ENCODE peak calls at places on chromosomes 12 and 14, in ten cellular contexts. J is sigmoid colon, O is spleen, P is heart left ventricle, Z is uterus, Q is breast epithelium, W is body of pancreas, K is ovary, U is Peyer's patch, B is stomach. C is an unnamed sample.

GRCh38 chr12:12403264-12404248 is 46.7 kb downstream of the BORCS5 start:
- DNase-seq in Z (peak; percentile 44), P (no peak), O (no peak), W (no peak), U (peak; percentile 75), J (no peak), K (no peak), B (no peak), Q (no peak), C (no peak)

GRCh38 chr14:58792421-58792820 is 154.7 kb downstream of the DACT1 start:
- DNase-seq in O (no peak), Q (no peak), P (no peak), W (no peak), Z (no peak), K (no peak), J (no peak), B (no peak), U (no peak), C (no peak)

GRCh38 chr14:89723930-89724915 is 230.3 kb downstream of the EFCAB11 start:
- DNase-seq in B (no peak), J (no peak), K (no peak), Q (no peak), U (no peak), Z (no peak), O (no peak), W (no peak), P (no peak), C (no peak)

GRCh38 chr14:60183724-60184596 is 18.8 kb upstream of the DHRS7 start:
- DNase-seq in O (no peak), K (no peak), Q (no peak), B (no peak), W (no peak), Z (peak; percentile 38), P (no peak), U (no peak), J (no peak), C (no peak)

GRCh38 chr12:5690240-5690639 is 254.8 kb downstream of the ANO2 start:
- DNase-seq in Z (no peak), B (no peak), W (no peak), P (no peak), O (no peak), K (no peak), U (no peak), J (no peak), Q (no peak), C (no peak)

GRCh38 chr14:53842938-53843337 is 113.7 kb downstream of the BMP4 start:
- DNase-seq in J (no peak), P (no peak), Q (no peak), U (no peak), Z (no peak), B (no peak), W (peak; percentile 6), K (no peak), O (no peak), C (no peak)

GRCh38 chr12:88624911-88625310 is 44.6 kb upstream of the KITLG start:
- DNase-seq in Q (no peak), U (no peak), B (no peak), W (no peak), J (no peak), P (no peak), Z (no peak), K (no peak), O (no peak), C (no peak)

GRCh38 chr14:59249029-59249428 is 60.6 kb downstream of the DAAM1 start:
- DNase-seq in U (no peak), P (no peak), O (no peak), B (no peak), J (no peak), W (no peak), K (no peak), Q (no peak), Z (no peak), C (no peak)

GRCh38 chr14:75711134-75711795 is 50.2 kb downstream of the TTLL5 start:
- DNase-seq in J (no peak), K (no peak), Z (peak; percentile 39), U (no peak), P (peak; percentile 28), B (peak; percentile 40), Q (no peak), W (peak; percentile 45), O (no peak), C (peak; percentile 48)

GRCh38 chr12:92295523-92295922 is 149.9 kb upstream of the BTG1 start:
- DNase-seq in U (no peak), Z (no peak), B (no peak), J (no peak), Q (no peak), K (no peak), P (no peak), W (no peak), O (no peak), C (no peak)

GRCh38 chr14:68630611-68631013 is 162.3 kb downstream of the ZFP36L1 start:
- DNase-seq in Q (peak; percentile 18), W (peak; percentile 44), K (no peak), P (no peak), U (no peak), J (no peak), O (no peak), Z (no peak), B (no peak), C (no peak)

GRCh38 chr12:15629108-15629507 is 160.1 kb downstream of the EPS8 start:
- DNase-seq in W (peak; percentile 32), K (peak; percentile 57), Z (peak; percentile 84), B (peak; percentile 28), P (peak; percentile 72), Q (peak; percentile 39), J (peak; percentile 87), U (peak; percentile 79), O (no peak), C (peak; percentile 7)

DNA sequence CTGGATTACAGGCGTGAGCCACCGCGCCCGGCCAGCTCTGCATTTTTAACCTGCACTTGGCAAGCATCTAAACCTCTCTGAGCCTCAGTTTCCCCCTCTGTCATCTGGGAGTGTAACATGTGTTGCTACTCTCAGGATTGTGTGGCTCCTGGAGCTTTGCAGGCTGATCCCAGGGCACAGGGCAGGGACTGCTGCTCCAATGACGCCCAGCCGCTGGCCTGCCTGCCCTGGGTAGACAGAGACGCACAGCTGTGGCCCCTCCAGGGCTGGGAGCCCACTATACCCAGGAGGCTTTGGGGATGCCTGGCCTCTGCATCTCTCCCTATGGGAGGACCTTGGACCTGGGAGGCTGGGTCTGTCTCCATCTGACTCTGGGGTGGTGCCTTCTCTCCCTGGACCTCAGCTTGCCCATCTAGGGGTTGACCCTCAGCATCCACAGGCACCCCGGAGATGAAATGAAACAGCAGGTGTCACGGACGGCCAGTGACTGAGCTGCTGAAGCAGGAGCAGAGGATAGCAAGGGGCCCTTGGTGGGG is 13.7 kb downstream of the ARL6IP4 start:
- DNase-seq in B (no peak), Q (no peak), P (no peak), J (no peak), O (no peak), W (no peak), Z (no peak), U (no peak), K (no peak), C (no peak)
- H3K36me3 ChIP-seq in B (peaks cover 74% of the 10 kb centered on the region), Q (no peaks in the 10 kb centered on the region), P (peaks cover 38% of the 10 kb centered on the region), J (peaks cover 3% of the 10 kb centered on the region), O (peaks cover 6% of the 10 kb centered on the region), W (no peaks in the 10 kb centered on the region), Z (no peaks in the 10 kb centered on the region), U (no peaks in the 10 kb centered on the region), K (no peaks in the 10 kb centered on the region), C (no peaks in the 10 kb centered on the region)

GRCh38 chr14:103984196-103984595 is 41.9 kb upstream of the RD3L start:
- DNase-seq in Q (no peak), W (no peak), B (no peak), Z (no peak), P (no peak), J (no peak), O (no peak), K (no peak), U (no peak), C (no peak)

GRCh38 chr14:103994535-103995184 is 52.3 kb upstream of the RD3L start:
- DNase-seq in U (no peak), B (no peak), Z (no peak), K (no peak), Q (no peak), W (no peak), O (no peak), P (no peak), J (no peak), C (no peak)

GRCh38 chr14:103989034-103989433 is 46.7 kb upstream of the RD3L start:
- DNase-seq in B (no peak), K (no peak), O (no peak), Z (no peak), W (no peak), J (no peak), Q (no peak), U (no peak), P (no peak), C (no peak)
- TF ChIP-seq POLR2A in B (no peak), K (no peak), O (no peak), Z (no peak), W (no peak), J (no peak), Q (no peak), U (no peak), P (no peak), C (no peak)

DNA sequence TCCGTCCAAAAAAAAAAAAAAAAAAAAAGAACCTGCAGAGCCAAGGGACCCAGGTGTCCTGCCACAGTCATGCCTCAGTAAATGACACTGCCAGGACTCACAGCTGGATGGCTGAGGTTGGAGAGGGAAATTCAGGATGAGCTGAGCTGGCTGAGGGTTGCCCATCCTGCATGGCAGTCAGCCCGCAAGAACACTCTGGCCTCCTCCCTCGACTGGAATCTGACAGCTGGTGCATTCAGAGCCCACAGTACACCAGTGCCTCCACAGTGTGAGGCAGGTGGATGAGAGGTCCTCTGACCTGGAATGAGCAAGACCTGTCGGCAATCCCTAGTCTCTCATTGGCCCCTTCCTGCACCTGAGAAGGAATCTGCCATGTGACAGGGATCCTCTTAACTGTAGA is 74.4 kb upstream of the GPR68 start:
- DNase-seq in W (no peak), K (no peak), B (no peak), Q (no peak), P (no peak), O (peak; percentile 43), Z (no peak), U (no peak), J (no peak), C (no peak)
- H3K36me3 ChIP-seq in W (no peaks in the 10 kb centered on the region), K (no peaks in the 10 kb centered on the region), B (peaks cover 44% of the 10 kb centered on the region), Q (no peaks in the 10 kb centered on the region), P (peaks cover 4% of the 10 kb centered on the region), O (peaks cover 34% of the 10 kb centered on the region), Z (no peaks in the 10 kb centered on the region), U (peaks cover 42% of the 10 kb centered on the region), J (no peaks in the 10 kb centered on the region), C (no peaks in the 10 kb centered on the region)

DNA sequence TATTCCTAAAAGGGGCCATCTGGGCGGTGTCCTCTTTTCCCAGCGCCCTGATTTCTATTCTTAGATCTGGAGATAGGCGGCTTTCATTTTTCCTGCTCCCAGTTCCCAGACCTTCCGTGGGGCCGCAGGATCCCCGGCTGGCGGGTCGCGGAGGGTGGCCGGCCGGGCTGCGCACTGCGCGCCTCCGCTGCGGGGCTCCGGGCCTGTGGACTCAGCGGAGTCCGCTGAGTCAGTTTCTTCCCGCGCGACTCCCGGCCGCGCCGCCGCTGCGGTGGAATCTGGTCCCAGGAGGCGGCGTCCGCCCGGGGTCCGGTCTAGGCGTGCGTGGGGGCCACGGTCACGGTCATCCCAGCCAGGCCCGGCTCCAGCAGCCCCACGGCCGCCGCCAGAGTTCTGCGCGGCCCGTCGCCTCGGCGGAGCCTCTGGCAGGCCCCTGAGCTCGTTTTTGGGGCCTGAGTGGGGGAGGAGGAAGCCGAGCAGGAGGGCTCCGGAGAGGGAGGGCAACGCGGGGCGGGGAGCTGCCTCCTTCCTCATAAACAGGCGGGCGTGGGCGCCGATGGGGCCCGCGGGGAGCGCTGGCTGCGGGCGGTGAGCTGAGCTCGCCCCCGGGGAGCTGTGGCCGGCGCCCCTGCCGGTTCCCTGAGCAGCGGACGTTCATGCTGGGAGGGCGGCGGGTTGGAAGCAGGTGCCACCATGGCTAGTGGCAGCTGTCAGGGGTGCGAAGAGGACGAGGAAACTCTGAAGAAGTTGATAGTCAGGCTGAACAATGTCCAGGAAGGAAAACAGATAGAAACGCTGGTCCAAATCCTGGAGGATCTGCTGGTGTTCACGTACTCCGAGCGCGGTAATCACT is at the start of gene LRRK2:
- DNase-seq in Q (peak; percentile 51), K (peak; percentile 85), B (peak; percentile 65), W (peak; percentile 84), U (peak; percentile 90), J (peak; percentile 94), P (peak; percentile 86), Z (peak; percentile 84), O (peak; percentile 99), C (peak; percentile 68)
- TF ChIP-seq POLR2A in Q (peak; percentile 27), K (peak; percentile 47), B (no peak), W (peak; percentile 85), U (peak; percentile 31), J (peak; percentile 66), P (no peak), Z (peak; percentile 46), O (no peak), C (no peak)

C was measured in prostate gland.